ENCODE peak calls at places on chromosome 21, in nine cellular contexts. S, A, E, X, Z, Q, I, V and M are unnamed samples.

GRCh38 chr21:41947596-41948403 is 6.0 kb downstream of the C2CD2 start:
- DNase-seq in S (no peak), A (no peak), E (peak; percentile 27), X (no peak), Z (no peak), Q (no peak), I (peak; percentile 78), V (no peak), M (no peak)

GRCh38 chr21:26844258-26845065 is 747 bp downstream of the ADAMTS1 start:
- DNase-seq in S (peak; percentile 45), A (peak; percentile 49), E (peak; percentile 44), X (no peak), Z (no peak), Q (no peak), I (no peak), V (peak; percentile 51), M (no peak)

GRCh38 chr21:37008705-37009104 is 2.2 kb downstream of the RIPPLY3 start:
- DNase-seq in S (no peak), A (no peak), E (no peak), X (no peak), Z (no peak), Q (no peak), I (no peak), V (peak; percentile 53), M (no peak)

GRCh38 chr21:36697473-36698159 is 1.3 kb upstream of the SIM2 start:
- DNase-seq in S (no peak), A (peak; percentile 67), E (no peak), X (no peak), Z (no peak), Q (no peak), I (no peak), V (no peak), M (peak; percentile 33)

GRCh38 chr21:34845521-34846213 is 176.9 kb downstream of the CLIC6 start:
- DNase-seq in S (peak; percentile 97), A (no peak), E (no peak), X (peak; percentile 58), Z (no peak), Q (peak; percentile 80), I (peak; percentile 54), V (no peak), M (peak; percentile 71)

GRCh38 chr21:33644383-33645074 is 2.2 kb downstream of the ITSN1 start:
- DNase-seq in S (no peak), A (no peak), E (no peak), X (no peak), Z (peak; percentile 56), Q (no peak), I (peak; percentile 62), V (no peak), M (no peak)

GRCh38 chr21:44449473-44450363 is 5.6 kb upstream of the LRRC3 start:
- DNase-seq in S (no peak), A (no peak), E (no peak), X (no peak), Z (no peak), Q (no peak), I (no peak), V (no peak), M (no peak)

GRCh38 chr21:42614811-42615342 is 38.5 kb upstream of the PDE9A start:
- DNase-seq in S (no peak), A (no peak), E (no peak), X (peak; percentile 38), Z (no peak), Q (peak; percentile 80), I (peak; percentile 21), V (no peak), M (peak; percentile 47)

GRCh38 chr21:14630556-14631069 is 84.5 kb upstream of the SAMSN1 start:
- DNase-seq in S (no peak), A (no peak), E (no peak), X (peak; percentile 65), Z (no peak), Q (no peak), I (no peak), V (no peak), M (peak; percentile 14)

GRCh38 chr21:20459838-20460237 is 538.4 kb upstream of the NCAM2 start:
- DNase-seq in S (no peak), A (no peak), E (no peak), X (no peak), Z (no peak), Q (no peak), I (no peak), V (no peak), M (no peak)

GRCh38 chr21:34865922-34866271 is 183.2 kb downstream of the RUNX1 start:
- DNase-seq in S (peak; percentile 99), A (peak; percentile 65), E (no peak), X (no peak), Z (no peak), Q (peak; percentile 54), I (no peak), V (no peak), M (peak; percentile 58)

GRCh38 chr21:15197696-15198095 is 132.9 kb upstream of the NRIP1 start:
- DNase-seq in S (no peak), A (no peak), E (no peak), X (no peak), Z (no peak), Q (no peak), I (no peak), V (no peak), M (no peak)

GRCh38 chr21:36980280-36981048 is 14.0 kb upstream of the HLCS start:
- DNase-seq in S (no peak), A (peak; percentile 41), E (peak; percentile 55), X (peak; percentile 41), Z (no peak), Q (peak; percentile 23), I (no peak), V (peak; percentile 20), M (no peak)

GRCh38 chr21:42010507-42011493 is 640 bp upstream of the ZBTB21 start:
- DNase-seq in S (peak; percentile 69), A (peak; percentile 38), E (peak; percentile 23), X (no peak), Z (no peak), Q (peak; percentile 27), I (no peak), V (peak; percentile 31), M (peak; percentile 60)

GRCh38 chr21:19724081-19724480 is 1274.1 kb upstream of the NCAM2 start:
- DNase-seq in S (no peak), A (no peak), E (no peak), X (no peak), Z (no peak), Q (no peak), I (no peak), V (no peak), M (no peak)

GRCh38 chr21:35886887-35887286 is 173.4 kb downstream of the SETD4 start:
- DNase-seq in S (no peak), A (no peak), E (no peak), X (no peak), Z (no peak), Q (no peak), I (no peak), V (no peak), M (no peak)

GRCh38 chr21:22474403-22474802 is 1476.2 kb downstream of the NCAM2 start:
- DNase-seq in S (no peak), A (no peak), E (no peak), X (no peak), Z (no peak), Q (no peak), I (no peak), V (no peak), M (no peak)

GRCh38 chr21:34795152-34796141 is 126.7 kb downstream of the CLIC6 start:
- DNase-seq in S (no peak), A (no peak), E (no peak), X (no peak), Z (peak; percentile 74), Q (no peak), I (peak; percentile 91), V (no peak), M (no peak)

GRCh38 chr21:42650033-42650370 is 3.4 kb upstream of the PDE9A start:
- DNase-seq in S (no peak), A (no peak), E (no peak), X (no peak), Z (no peak), Q (no peak), I (no peak), V (no peak), M (no peak)

DNA sequence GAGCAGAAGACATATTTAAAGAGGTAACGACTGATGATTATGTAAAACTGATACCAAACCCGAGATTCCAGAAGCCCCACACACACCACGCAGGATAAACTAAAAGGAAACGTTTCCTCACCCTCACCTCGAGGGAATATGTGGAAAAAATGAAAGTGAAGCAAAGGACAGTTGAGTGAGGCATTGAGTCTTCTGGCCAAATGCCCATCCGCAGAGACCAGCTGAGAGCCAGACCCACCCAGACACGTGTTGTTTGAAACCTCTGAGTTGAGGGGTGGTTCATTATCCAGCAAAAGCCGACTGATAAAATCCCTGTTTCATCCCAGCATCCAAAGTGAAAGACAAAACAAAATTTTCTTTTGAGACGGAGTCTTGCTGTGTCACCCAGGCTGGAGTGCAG is 29.6 kb upstream of the PCBP3 start:
- DNase-seq in S (no peak), A (no peak), E (no peak), X (no peak), Z (no peak), Q (no peak), I (no peak), V (no peak), M (no peak)
- TF ChIP-seq CTCF in S (no peak), A (no peak), E (no peak), X (no peak), Z (no peak), Q (no peak), I (no peak), V (no peak), M (no peak)

GRCh38 chr21:28644762-28645161 is 347.9 kb downstream of the LTN1 start:
- DNase-seq in S (no peak), A (no peak), E (no peak), X (no peak), Z (no peak), Q (no peak), I (no peak), V (no peak), M (no peak)
- TF ChIP-seq CTCF in S (no peak), A (no peak), E (no peak), X (no peak), Z (no peak), Q (no peak), I (no peak), V (no peak), M (no peak)

DNA sequence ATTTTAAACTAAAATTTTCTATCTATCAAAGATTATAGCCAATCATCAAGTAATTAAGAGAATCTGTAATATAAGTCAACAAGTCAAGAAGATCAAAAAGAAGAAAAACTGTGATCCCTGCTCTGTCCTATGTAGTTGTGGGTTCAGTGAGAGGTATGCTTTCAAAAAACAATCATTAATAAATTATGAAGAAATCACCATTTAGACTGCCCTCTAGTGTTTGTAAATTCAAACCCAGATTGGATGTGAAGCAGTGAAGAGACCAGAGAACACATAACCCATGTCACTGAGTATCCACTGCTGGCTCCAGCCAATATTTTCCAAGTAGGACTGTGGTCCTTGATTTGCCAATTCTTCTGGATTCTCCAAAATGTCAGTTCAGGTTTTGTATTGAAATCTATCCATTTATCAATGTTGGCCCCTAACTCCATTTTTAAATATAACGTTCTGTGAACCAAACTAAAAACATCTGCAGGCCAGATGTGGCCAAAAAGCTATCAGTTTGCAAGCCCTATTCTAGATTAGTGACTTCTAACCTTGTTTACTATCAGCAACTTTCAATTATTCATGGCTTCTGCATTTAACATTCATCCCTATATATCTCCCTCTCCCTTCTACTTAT is 467.5 kb upstream of the CXADR start:
- DNase-seq in S (peak; percentile 17), A (no peak), E (no peak), X (no peak), Z (no peak), Q (no peak), I (peak; percentile 16), V (no peak), M (no peak)
- TF ChIP-seq CTCF in S (peak; percentile 49), A (no peak), E (peak; percentile 62), X (no peak), Z (peak; percentile 57), Q (peak; percentile 21), I (peak; percentile 34), V (peak; percentile 52), M (peak; percentile 16)

GRCh38 chr21:31623664-31624063 is 35.8 kb upstream of the SOD1 start:
- DNase-seq in S (no peak), A (no peak), E (no peak), X (no peak), Z (no peak), Q (peak; percentile 12), I (no peak), V (no peak), M (peak; percentile 43)
- TF ChIP-seq CTCF in S (peak; percentile 4), A (no peak), E (no peak), X (peak; percentile 55), Z (no peak), Q (peak; percentile 34), I (no peak), V (peak; percentile 20), M (peak; percentile 42)